ENCODE peak calls at places on chromosomes 16 and 17, in four cellular contexts. One of them, this sample, is unnamed.

GRCh38 chr17:74981318-74981978 is 6.0 kb upstream of the CDR2L start:
- DNase-seq in lower leg skin: no peak
- DNase-seq in BE2C: no peak
- DNase-seq in AG09309: no peak
- DNase-seq in this sample: no peak

GRCh38 chr17:49227436-49228261 is 2.9 kb downstream of the PHOSPHO1 start:
- DNase-seq in BE2C: peak
- DNase-seq in AG09309: peak
- DNase-seq in lower leg skin: peak
- DNase-seq in this sample: no peak

GRCh38 chr17:77019955-77020379 is 120.8 kb upstream of the SEC14L1 start:
- DNase-seq in lower leg skin: no peak
- DNase-seq in BE2C: no peak
- DNase-seq in AG09309: no peak
- DNase-seq in this sample: no peak

GRCh38 chr17:14010999-14011692 is 58.2 kb upstream of the COX10 start:
- DNase-seq in AG09309: no peak
- DNase-seq in BE2C: no peak
- DNase-seq in lower leg skin: no peak
- DNase-seq in this sample: no peak

GRCh38 chr16:89317101-89317671 is 99.7 kb downstream of the ZNF778 start:
- DNase-seq in lower leg skin: no peak
- DNase-seq in BE2C: no peak
- DNase-seq in AG09309: no peak
- DNase-seq in this sample: no peak

GRCh38 chr17:61678339-61678738 is 87.3 kb upstream of the NACA2 start:
- DNase-seq in lower leg skin: no peak
- DNase-seq in BE2C: no peak
- DNase-seq in AG09309: no peak
- DNase-seq in this sample: no peak

GRCh38 chr17:81983639-81984373 is 6.4 kb downstream of the ASPSCR1 start:
- DNase-seq in lower leg skin: no peak
- DNase-seq in BE2C: no peak
- DNase-seq in AG09309: no peak
- DNase-seq in this sample: no peak

GRCh38 chr16:49542391-49542891 is 168.8 kb downstream of the C16orf78 start:
- DNase-seq in BE2C: peak
- DNase-seq in AG09309: no peak
- DNase-seq in lower leg skin: no peak
- DNase-seq in this sample: no peak

GRCh38 chr16:51289336-51289735 is 138.3 kb upstream of the SALL1 start:
- DNase-seq in lower leg skin: no peak
- DNase-seq in BE2C: no peak
- DNase-seq in AG09309: no peak
- DNase-seq in this sample: no peak

GRCh38 chr17:16378631-16379282 is 2.1 kb upstream of the UBB start:
- DNase-seq in lower leg skin: no peak
- DNase-seq in BE2C: no peak
- DNase-seq in AG09309: no peak
- DNase-seq in this sample: no peak

GRCh38 chr16:28231763-28232162 is 20.0 kb upstream of the XPO6 start:
- DNase-seq in lower leg skin: no peak
- DNase-seq in BE2C: no peak
- DNase-seq in AG09309: no peak
- DNase-seq in this sample: no peak

GRCh38 chr17:38719943-38720641 is 10.0 kb upstream of the CISD3 start:
- DNase-seq in BE2C: peak
- DNase-seq in lower leg skin: no peak
- DNase-seq in AG09309: no peak
- DNase-seq in this sample: peak

GRCh38 chr16:58124601-58124915 is 4.6 kb downstream of the CFAP20 start:
- DNase-seq in AG09309: no peak
- DNase-seq in lower leg skin: peak
- DNase-seq in BE2C: no peak
- DNase-seq in this sample: no peak

GRCh38 chr16:87661561-87661960 is 59.3 kb downstream of the JPH3 start:
- DNase-seq in lower leg skin: no peak
- DNase-seq in BE2C: no peak
- DNase-seq in AG09309: no peak
- DNase-seq in this sample: peak

GRCh38 chr16:10971560-10971961 is 27.2 kb downstream of the CLEC16A start:
- DNase-seq in AG09309: peak
- DNase-seq in lower leg skin: no peak
- DNase-seq in BE2C: peak
- DNase-seq in this sample: peak

GRCh38 chr16:57276596-57276995 is 7.9 kb downstream of the PLLP start:
- DNase-seq in AG09309: no peak
- DNase-seq in lower leg skin: no peak
- DNase-seq in BE2C: no peak
- DNase-seq in this sample: no peak

GRCh38 chr16:11698271-11698689 is 30.0 kb downstream of the SNN start:
- DNase-seq in lower leg skin: peak
- DNase-seq in BE2C: no peak
- DNase-seq in AG09309: no peak
- DNase-seq in this sample: no peak

GRCh38 chr16:31875112-31875803 is 1.7 kb downstream of the ZNF267 start:
- DNase-seq in lower leg skin: no peak
- DNase-seq in AG09309: no peak
- DNase-seq in BE2C: no peak
- DNase-seq in this sample: no peak

GRCh38 chr16:53429221-53429943 is 4.9 kb upstream of the RBL2 start:
- DNase-seq in lower leg skin: no peak
- DNase-seq in AG09309: peak
- DNase-seq in BE2C: peak
- DNase-seq in this sample: peak

GRCh38 chr17:82023447-82024241 is 539 bp downstream of the LRRC45 start:
- DNase-seq in AG09309: no peak
- DNase-seq in lower leg skin: no peak
- DNase-seq in BE2C: peak
- DNase-seq in this sample: no peak

GRCh38 chr16:86826931-86827330 is 248.6 kb downstream of the FOXL1 start:
- DNase-seq in lower leg skin: peak
- DNase-seq in AG09309: no peak
- DNase-seq in BE2C: no peak
- DNase-seq in this sample: no peak

GRCh38 chr17:72978593-72979218 is 113.8 kb downstream of the SLC39A11 start:
- DNase-seq in BE2C: no peak
- DNase-seq in lower leg skin: no peak
- DNase-seq in AG09309: no peak
- DNase-seq in this sample: no peak

GRCh38 chr17:45942284-45942683 is 47.9 kb downstream of the MAPT start:
- DNase-seq in lower leg skin: peak
- DNase-seq in AG09309: no peak
- DNase-seq in BE2C: peak
- DNase-seq in this sample: no peak

GRCh38 chr16:53864819-53865491 is 161.0 kb downstream of the FTO start:
- DNase-seq in lower leg skin: no peak
- DNase-seq in BE2C: no peak
- DNase-seq in AG09309: no peak
- DNase-seq in this sample: no peak

GRCh38 chr16:50245417-50246298 is 20.7 kb upstream of the ADCY7 start:
- DNase-seq in AG09309: no peak
- DNase-seq in lower leg skin: peak
- DNase-seq in BE2C: peak
- DNase-seq in this sample: peak

GRCh38 chr17:63470116-63470515 is 6.7 kb upstream of the ACE start:
- DNase-seq in lower leg skin: no peak
- DNase-seq in AG09309: no peak
- DNase-seq in BE2C: no peak
- DNase-seq in this sample: no peak

GRCh38 chr16:88389191-88389590 is 6.4 kb downstream of the ZNF469 start:
- DNase-seq in BE2C: no peak
- DNase-seq in AG09309: no peak
- DNase-seq in lower leg skin: no peak
- DNase-seq in this sample: no peak

GRCh38 chr16:83802135-83802534 is 5.6 kb upstream of the HSBP1 start:
- DNase-seq in lower leg skin: peak
- DNase-seq in BE2C: no peak
- DNase-seq in AG09309: peak
- DNase-seq in this sample: no peak

GRCh38 chr16:4972938-4973587 is 14.9 kb downstream of the SEC14L5 start:
- DNase-seq in BE2C: no peak
- DNase-seq in lower leg skin: no peak
- DNase-seq in AG09309: no peak
- DNase-seq in this sample: no peak

GRCh38 chr17:1590031-1590746 is 27.6 kb upstream of the PITPNA start:
- DNase-seq in lower leg skin: no peak
- DNase-seq in BE2C: no peak
- DNase-seq in AG09309: peak
- DNase-seq in this sample: no peak

GRCh38 chr17:46033392-46033791 is 34.3 kb downstream of the STH start:
- DNase-seq in AG09309: no peak
- DNase-seq in BE2C: no peak
- DNase-seq in lower leg skin: no peak
- DNase-seq in this sample: no peak

GRCh38 chr17:48790607-48791127 is 26.4 kb downstream of the TTLL6 start:
- DNase-seq in lower leg skin: no peak
- DNase-seq in AG09309: no peak
- DNase-seq in BE2C: no peak
- DNase-seq in this sample: no peak

GRCh38 chr17:75335315-75335714 is 46.1 kb upstream of the SLC25A19 start:
- DNase-seq in BE2C: peak
- DNase-seq in AG09309: no peak
- DNase-seq in lower leg skin: no peak
- DNase-seq in this sample: no peak

GRCh38 chr17:80129006-80129565 is 17.8 kb downstream of the EIF4A3 start:
- DNase-seq in BE2C: no peak
- DNase-seq in lower leg skin: no peak
- DNase-seq in AG09309: no peak
- DNase-seq in this sample: no peak

GRCh38 chr17:13030459-13031305 is 12.9 kb upstream of the ELAC2 start:
- DNase-seq in BE2C: peak
- DNase-seq in lower leg skin: peak
- DNase-seq in AG09309: no peak
- DNase-seq in this sample: peak

GRCh38 chr17:48631693-48632578 is 5.8 kb upstream of the HOXB9 start:
- DNase-seq in AG09309: no peak
- DNase-seq in lower leg skin: no peak
- DNase-seq in BE2C: no peak
- DNase-seq in this sample: no peak

GRCh38 chr17:19867654-19868395 is at the start of gene ULK2:
- DNase-seq in BE2C: peak
- DNase-seq in AG09309: peak
- DNase-seq in lower leg skin: peak
- DNase-seq in this sample: peak

GRCh38 chr16:7615565-7615964 is 282.9 kb downstream of the RBFOX1 start:
- DNase-seq in BE2C: no peak
- DNase-seq in lower leg skin: no peak
- DNase-seq in AG09309: no peak
- DNase-seq in this sample: no peak
- TF ChIP-seq CTCF in BE2C: no peak
- TF ChIP-seq CTCF in lower leg skin: no peak
- TF ChIP-seq CTCF in AG09309: no peak
- TF ChIP-seq CTCF in this sample: no peak

DNA sequence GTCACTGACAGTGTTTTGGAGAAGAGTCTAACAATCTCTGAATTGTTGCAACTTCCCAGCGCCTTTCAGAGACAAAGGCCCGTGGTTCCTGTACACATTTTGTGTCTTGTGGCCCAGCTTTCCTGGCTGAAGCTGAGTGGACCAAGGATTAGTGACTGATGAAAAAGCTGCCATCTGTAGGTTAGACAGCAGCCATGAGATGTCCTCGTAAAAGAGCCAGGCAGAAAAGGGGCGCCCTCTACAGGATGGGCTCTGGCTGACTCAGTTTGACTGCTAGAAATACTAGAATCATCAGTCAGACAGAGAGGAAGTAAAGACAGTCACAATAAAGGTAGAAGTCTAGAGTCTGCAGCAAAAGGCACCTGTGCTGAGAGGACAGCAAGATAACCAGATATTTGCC is 26.5 kb upstream of the NF1 start:
- DNase-seq in AG09309: no peak
- DNase-seq in lower leg skin: no peak
- DNase-seq in BE2C: peak
- DNase-seq in this sample: no peak
- TF ChIP-seq CTCF in AG09309: peak
- TF ChIP-seq CTCF in lower leg skin: no peak
- TF ChIP-seq CTCF in BE2C: peak
- TF ChIP-seq CTCF in this sample: no peak

GRCh38 chr17:58276423-58276822 is 4.3 kb downstream of the MPO start:
- DNase-seq in lower leg skin: no peak
- DNase-seq in BE2C: no peak
- DNase-seq in AG09309: no peak
- DNase-seq in this sample: no peak

GRCh38 chr17:58275417-58275816 is 5.3 kb downstream of the MPO start:
- DNase-seq in lower leg skin: peak
- DNase-seq in AG09309: no peak
- DNase-seq in BE2C: no peak
- DNase-seq in this sample: no peak

GRCh38 chr17:58278661-58279015 is 2.1 kb downstream of the MPO start:
- DNase-seq in AG09309: no peak
- DNase-seq in lower leg skin: no peak
- DNase-seq in BE2C: no peak
- DNase-seq in this sample: no peak

GRCh38 chr17:58277726-58278595 is 2.8 kb downstream of the MPO start:
- DNase-seq in lower leg skin: no peak
- DNase-seq in AG09309: no peak
- DNase-seq in BE2C: no peak
- DNase-seq in this sample: no peak

DNA sequence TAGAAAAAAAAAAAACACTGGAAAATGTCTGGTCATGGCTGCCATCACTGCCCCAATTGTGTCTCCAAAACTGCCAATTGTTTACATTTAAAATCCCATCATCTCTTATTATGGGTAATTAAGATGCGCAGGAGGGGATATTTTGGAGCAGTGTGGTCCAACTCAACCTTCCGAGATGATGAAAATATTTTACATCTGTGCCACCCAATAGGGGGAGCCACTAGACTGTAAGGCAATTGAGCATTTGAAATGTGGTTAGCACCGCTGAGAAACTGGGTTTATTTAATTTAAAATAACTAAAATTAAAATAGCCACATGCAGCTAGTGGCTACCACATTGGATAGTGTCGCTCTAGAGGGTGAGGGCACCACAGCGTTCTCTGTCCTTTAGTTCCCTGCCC is 3.6 kb downstream of the MPO start:
- DNase-seq in lower leg skin: no peak
- DNase-seq in AG09309: no peak
- DNase-seq in BE2C: no peak
- DNase-seq in this sample: no peak
- TF ChIP-seq CTCF in lower leg skin: no peak
- TF ChIP-seq CTCF in AG09309: peak
- TF ChIP-seq CTCF in BE2C: peak
- TF ChIP-seq CTCF in this sample: peak

GRCh38 chr17:78032166-78032565 is 73.7 kb downstream of the TNRC6C start:
- DNase-seq in BE2C: no peak
- DNase-seq in lower leg skin: no peak
- DNase-seq in AG09309: no peak
- DNase-seq in this sample: no peak
- TF ChIP-seq CTCF in BE2C: no peak
- TF ChIP-seq CTCF in lower leg skin: no peak
- TF ChIP-seq CTCF in AG09309: no peak
- TF ChIP-seq CTCF in this sample: no peak

This sample was measured in mesothelial cell of epicardium.